ENCODE peak calls at places on chromosome 6, in four cellular contexts. E, Q, M and U are unnamed samples.

GRCh38 chr6:166025149-166025898 is 142.3 kb downstream of the TBXT start:
- DNase-seq in E (no peak), Q (no peak), M (no peak), U (no peak)

GRCh38 chr6:129936329-129937165 is 75.4 kb upstream of the TMEM244 start:
- DNase-seq in E (no peak), M (peak; percentile 78), Q (peak; percentile 61), U (no peak)

GRCh38 chr6:113578691-113579090 is 278.5 kb upstream of the MARCKS start:
- DNase-seq in M (no peak), E (no peak), Q (no peak), U (no peak)

GRCh38 chr6:157518399-157519250 is 137.6 kb downstream of the ZDHHC14 start:
- DNase-seq in M (peak; percentile 51), Q (no peak), E (no peak), U (no peak)

GRCh38 chr6:53112404-53112803 is 36.2 kb downstream of the GCM1 start:
- DNase-seq in Q (no peak), E (no peak), M (no peak), U (no peak)

GRCh38 chr6:146775227-146775626 is 176.5 kb downstream of the ADGB start:
- DNase-seq in M (no peak), Q (no peak), E (no peak), U (no peak)

GRCh38 chr6:167496707-167497106 is 171.8 kb downstream of the TTLL2 start:
- DNase-seq in E (no peak), Q (no peak), M (no peak), U (peak; percentile 46)

GRCh38 chr6:135411849-135412248 is 85.7 kb downstream of the AHI1 start:
- DNase-seq in Q (no peak), E (no peak), M (no peak), U (no peak)

GRCh38 chr6:41023114-41023513 is 15.9 kb downstream of the UNC5CL start:
- DNase-seq in Q (no peak), E (no peak), M (peak; percentile 32), U (no peak)

GRCh38 chr6:84657486-84657885 is 106.9 kb downstream of the TBX18 start:
- DNase-seq in E (no peak), Q (no peak), M (no peak), U (no peak)

GRCh38 chr6:49556429-49556837 is 6.0 kb downstream of the C6orf141 start:
- DNase-seq in Q (no peak), M (peak; percentile 70), E (no peak), U (no peak)

GRCh38 chr6:28002181-28002580 is 45.1 kb downstream of the OR2B6 start:
- DNase-seq in Q (no peak), E (no peak), M (no peak), U (no peak)

GRCh38 chr6:67885081-67886033 is 749.7 kb upstream of the ADGRB3 start:
- DNase-seq in E (no peak), M (no peak), Q (no peak), U (no peak)

GRCh38 chr6:44237021-44237812 is 9.7 kb upstream of the HSP90AB1 start:
- DNase-seq in Q (peak; percentile 33), E (peak; percentile 91), M (peak; percentile 92), U (peak; percentile 90)

GRCh38 chr6:44010411-44011349 is 116.6 kb downstream of the MRPL14 start:
- DNase-seq in M (peak; percentile 55), Q (no peak), E (peak; percentile 51), U (no peak)

GRCh38 chr6:74826318-74826717 is 379.5 kb downstream of the COL12A1 start:
- DNase-seq in Q (no peak), M (no peak), E (no peak), U (no peak)

GRCh38 chr6:73951186-73951585 is 255.2 kb downstream of the CD109 start:
- DNase-seq in Q (no peak), M (no peak), E (no peak), U (no peak)

GRCh38 chr6:19303381-19303780 is 533.8 kb upstream of the ID4 start:
- DNase-seq in E (no peak), M (no peak), Q (no peak), U (no peak)

GRCh38 chr6:14550410-14550809 is 432.8 kb downstream of the CD83 start:
- DNase-seq in Q (no peak), M (no peak), E (no peak), U (no peak)

GRCh38 chr6:14550817-14551216 is 433.2 kb downstream of the CD83 start:
- DNase-seq in M (no peak), Q (peak; percentile 69), E (peak; percentile 42), U (no peak)

GRCh38 chr6:14552891-14553290 is 435.3 kb downstream of the CD83 start:
- DNase-seq in Q (no peak), M (no peak), E (no peak), U (no peak)

GRCh38 chr6:14555804-14556203 is 438.2 kb downstream of the CD83 start:
- DNase-seq in M (no peak), E (no peak), Q (no peak), U (no peak)

GRCh38 chr6:14553515-14553914 is 435.9 kb downstream of the CD83 start:
- DNase-seq in E (no peak), Q (no peak), M (no peak), U (no peak)
- TF ChIP-seq CTCF in E (no peak), Q (no peak), M (no peak), U (no peak)

GRCh38 chr6:144006731-144007454 is 1.2 kb downstream of the PLAGL1 start:
- DNase-seq in E (peak; percentile 16), M (no peak), Q (no peak), U (no peak)
- H3K27ac ChIP-seq in E (peak overlapping the region; percentile 63), M (no peak overlapping the region), Q (no peak overlapping the region), U (no peak overlapping the region)

DNA sequence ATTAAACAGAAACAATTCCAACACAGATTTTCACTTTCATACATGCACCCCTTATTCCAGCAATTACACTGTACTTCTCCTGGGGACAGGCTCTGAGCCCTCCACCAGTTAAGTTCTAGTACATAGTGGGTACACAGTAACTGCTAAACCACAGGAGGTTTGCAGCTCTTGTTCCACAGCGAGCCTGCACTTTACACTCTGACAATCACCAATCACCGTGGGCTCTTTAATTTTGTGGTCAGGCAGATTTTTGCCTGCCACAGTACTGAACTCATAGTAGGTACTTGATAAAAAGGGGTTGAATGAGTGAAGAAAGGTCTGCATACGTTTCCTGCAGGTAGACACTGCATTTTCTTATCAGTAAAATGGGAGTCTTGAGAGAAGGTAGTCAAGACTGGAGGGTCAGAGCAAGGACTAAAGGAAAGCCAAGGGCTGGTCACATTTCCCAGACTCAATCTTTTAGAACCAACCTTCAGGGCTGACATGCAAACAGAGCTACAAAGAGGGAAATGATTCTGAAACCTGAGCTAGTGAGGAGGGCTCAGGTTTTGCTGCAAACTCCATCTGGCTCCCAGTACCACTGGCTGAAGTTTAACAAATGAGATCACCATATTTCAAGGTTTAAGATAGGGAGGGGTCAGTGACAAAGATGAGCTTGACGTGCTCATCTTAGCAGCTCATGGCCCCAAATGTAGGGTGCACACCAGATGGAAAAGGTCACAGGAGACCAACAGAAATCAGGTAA is 404.6 kb downstream of the BTBD9 start:
- DNase-seq in Q (no peak), E (no peak), M (peak; percentile 49), U (no peak)
- H3K4me3 ChIP-seq in Q (no peak overlapping the region), E (no peak overlapping the region), M (no peak overlapping the region), U (no peak overlapping the region)

GRCh38 chr6:30396833-30397479 is 52.0 kb downstream of the RPP21 start:
- DNase-seq in E (peak; percentile 80), M (peak; percentile 97), Q (peak; percentile 79), U (peak; percentile 62)
- TF ChIP-seq CTCF in E (peak; percentile 77), M (peak; percentile 99), Q (peak; percentile 95), U (peak; percentile 73)

DNA sequence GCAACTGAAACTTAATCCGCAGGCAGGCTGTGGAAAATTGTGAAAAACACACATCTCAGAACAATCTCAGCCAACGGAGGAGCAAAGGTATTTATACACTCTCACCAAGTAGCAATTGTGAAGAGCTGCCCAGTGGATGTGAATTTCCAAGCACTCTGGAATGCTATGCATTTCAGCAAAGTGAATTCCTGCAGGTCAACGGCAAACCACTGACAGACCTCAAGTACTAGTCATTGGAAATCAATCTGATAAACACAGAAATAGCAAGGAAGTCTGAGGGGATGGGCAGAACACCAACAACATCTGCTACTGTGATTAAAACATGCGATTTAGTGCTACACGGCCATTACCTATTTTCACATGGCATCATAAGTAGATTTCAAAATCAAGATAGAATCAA is 429.1 kb downstream of the HTR1B start:
- DNase-seq in M (peak; percentile 73), Q (no peak), E (no peak), U (no peak)
- H3K27ac ChIP-seq in M (no peak overlapping the region), Q (no peak overlapping the region), E (no peak overlapping the region), U (no peak overlapping the region)

DNA sequence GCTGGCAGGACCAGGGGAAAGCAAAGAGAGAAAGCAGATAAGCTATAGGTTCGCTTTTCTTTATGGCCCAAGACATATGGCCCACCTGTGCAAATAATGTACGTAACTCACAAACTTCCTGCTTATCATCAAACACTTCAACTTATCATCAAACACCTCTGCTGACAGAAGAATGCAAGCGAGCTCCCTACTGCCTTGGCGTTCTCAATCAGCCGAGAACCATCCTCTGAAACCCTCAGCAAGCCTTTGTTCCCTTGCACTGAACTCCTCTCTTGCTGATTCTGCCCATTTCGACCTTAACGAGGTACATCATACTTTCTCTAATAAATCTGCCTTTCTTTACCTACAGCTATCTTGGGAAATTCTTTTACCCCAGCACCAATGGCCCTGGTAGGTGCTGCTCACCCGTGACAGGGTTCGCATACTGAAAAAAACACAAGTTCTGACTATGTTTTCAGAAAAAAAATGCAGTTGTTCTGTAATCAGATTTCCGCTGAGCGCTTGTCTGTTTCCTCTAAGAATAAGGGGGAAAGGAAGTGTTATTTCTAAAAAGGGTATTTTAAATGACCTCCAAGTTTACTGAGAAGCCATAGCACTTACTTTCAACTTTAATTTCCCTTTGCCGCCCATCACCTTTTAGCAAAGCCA is 28.3 kb downstream of the SERPINB6 start:
- DNase-seq in Q (peak; percentile 62), M (peak; percentile 61), E (no peak), U (no peak)
- H3K4me3 ChIP-seq in Q (peak overlapping the region; percentile 56), M (peak overlapping the region; percentile 44), E (peak overlapping the region; percentile 9), U (no peak overlapping the region)

DNA sequence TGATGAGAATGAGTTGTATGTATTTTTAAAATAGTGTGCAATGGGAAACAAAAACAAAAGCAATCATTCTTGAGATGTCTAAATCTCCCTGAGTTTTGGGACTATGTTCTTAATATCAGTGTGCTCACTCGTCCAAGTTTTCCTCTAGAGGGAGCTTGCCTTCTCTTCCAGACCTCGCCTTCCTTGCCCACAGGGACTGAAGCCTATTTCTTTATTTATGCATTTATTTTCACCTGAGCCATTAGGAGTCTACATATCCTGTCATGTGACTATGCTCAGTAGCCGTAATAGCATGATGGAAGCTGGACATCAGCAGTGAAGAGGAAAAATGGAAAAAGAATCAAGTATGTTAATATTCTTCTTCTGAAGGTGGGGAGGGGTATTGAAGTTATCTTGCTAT is 131.2 kb downstream of the SH3BGRL2 start:
- DNase-seq in M (no peak), E (no peak), Q (no peak), U (no peak)
- TF ChIP-seq CTCF in M (peak; percentile 74), E (no peak), Q (no peak), U (no peak)